ENCODE peak calls at places on chromosomes 2 and 18, in seven cellular contexts. U is neural progenitor cell, D is cardiac muscle cell, S is IMR-90, G is left lung, B is A549, L is HL-60. O is an unnamed sample.

GRCh38 chr2:157302492-157303099 is 23.0 kb downstream of the ERMN start:
- DNase-seq in U (peak; percentile 82), D (peak; percentile 80), S (peak; percentile 44), G (no peak), B (peak; percentile 44), L (peak; percentile 18), O (peak; percentile 16)

GRCh38 chr2:74942263-74942662 is 16.2 kb upstream of the POLE4 start:
- DNase-seq in U (no peak), D (no peak), S (no peak), G (no peak), B (no peak), L (no peak), O (no peak)

GRCh38 chr2:111116016-111116746 is 4.5 kb upstream of the BCL2L11 start:
- DNase-seq in U (no peak), D (no peak), S (no peak), G (no peak), B (no peak), L (no peak), O (no peak)

GRCh38 chr18:37322497-37323035 is 243.0 kb downstream of the CELF4 start:
- DNase-seq in U (peak; percentile 76), D (peak; percentile 79), S (peak; percentile 21), G (no peak), B (peak; percentile 19), L (no peak), O (no peak)

GRCh38 chr2:177489719-177490301 is 97.2 kb downstream of the AGPS start:
- DNase-seq in U (peak; percentile 52), D (peak; percentile 55), S (peak; percentile 49), G (no peak), B (peak; percentile 42), L (no peak), O (no peak)

GRCh38 chr2:61535449-61535848 is 2.7 kb downstream of the XPO1 start:
- DNase-seq in U (no peak), D (no peak), S (no peak), G (no peak), B (no peak), L (no peak), O (no peak)

GRCh38 chr18:3879836-3880120 is 429.8 kb downstream of the TGIF1 start:
- DNase-seq in U (no peak), D (no peak), S (no peak), G (no peak), B (no peak), L (no peak), O (no peak)

GRCh38 chr2:217489145-217489960 is 513.4 kb downstream of the TNS1 start:
- DNase-seq in U (peak; percentile 31), D (no peak), S (no peak), G (no peak), B (no peak), L (no peak), O (no peak)

GRCh38 chr2:133760366-133760765 is 192.1 kb upstream of the NCKAP5 start:
- DNase-seq in U (no peak), D (no peak), S (peak; percentile 95), G (no peak), B (no peak), L (no peak), O (peak; percentile 93)

GRCh38 chr2:188788621-188789020 is 185.6 kb upstream of the COL3A1 start:
- DNase-seq in U (no peak), D (no peak), S (peak; percentile 93), G (peak; percentile 51), B (peak; percentile 55), L (no peak), O (no peak)

GRCh38 chr2:60227014-60227413 is 326.4 kb downstream of the BCL11A start:
- DNase-seq in U (no peak), D (no peak), S (no peak), G (no peak), B (no peak), L (no peak), O (no peak)

GRCh38 chr2:72750977-72751639 is 74.7 kb downstream of the EXOC6B start:
- DNase-seq in U (no peak), D (peak; percentile 6), S (no peak), G (no peak), B (no peak), L (no peak), O (no peak)

GRCh38 chr2:63698825-63699548 is 110.2 kb downstream of the MDH1 start:
- DNase-seq in U (peak; percentile 63), D (peak; percentile 57), S (peak; percentile 79), G (peak; percentile 64), B (peak; percentile 93), L (no peak), O (peak; percentile 24)

GRCh38 chr2:72012886-72013574 is 134.6 kb downstream of the CYP26B1 start:
- DNase-seq in U (no peak), D (no peak), S (no peak), G (no peak), B (no peak), L (no peak), O (no peak)

GRCh38 chr2:96800061-96800761 is 15.9 kb upstream of the CNNM3 start:
- DNase-seq in U (no peak), D (no peak), S (no peak), G (no peak), B (no peak), L (no peak), O (no peak)

GRCh38 chr2:174681983-174682577 is 82.2 kb downstream of the CHRNA1 start:
- DNase-seq in U (peak; percentile 59), D (peak; percentile 55), S (no peak), G (peak; percentile 46), B (peak; percentile 25), L (no peak), O (no peak)

GRCh38 chr2:47310801-47311560 is 92.0 kb upstream of the MSH2 start:
- DNase-seq in U (peak; percentile 53), D (no peak), S (no peak), G (no peak), B (peak; percentile 54), L (peak; percentile 37), O (no peak)

GRCh38 chr2:47227532-47228166 is 72.5 kb upstream of the STPG4 start:
- DNase-seq in U (peak; percentile 49), D (no peak), S (no peak), G (no peak), B (no peak), L (no peak), O (no peak)

GRCh38 chr2:85355521-85355920 is 952 bp downstream of the ELMOD3 start:
- DNase-seq in U (no peak), D (no peak), S (no peak), G (no peak), B (no peak), L (no peak), O (no peak)

GRCh38 chr2:3738454-3738853 is 35.1 kb downstream of the DCDC2C start:
- DNase-seq in U (peak; percentile 72), D (peak; percentile 47), S (peak; percentile 54), G (no peak), B (peak; percentile 63), L (no peak), O (no peak)

GRCh38 chr18:10051877-10052631 is 138.2 kb downstream of the VAPA start:
- DNase-seq in U (no peak), D (no peak), S (peak; percentile 99), G (no peak), B (no peak), L (no peak), O (peak; percentile 91)

GRCh38 chr2:163919717-163920116 is 183.9 kb upstream of the FIGN start:
- DNase-seq in U (no peak), D (no peak), S (no peak), G (no peak), B (no peak), L (no peak), O (no peak)

GRCh38 chr18:48019557-48019956 is 89.1 kb upstream of the SMAD2 start:
- DNase-seq in U (no peak), D (no peak), S (no peak), G (peak; percentile 22), B (no peak), L (no peak), O (no peak)

GRCh38 chr18:13823707-13824395 is at the start of gene MC5R:
- DNase-seq in U (peak; percentile 88), D (peak; percentile 84), S (peak; percentile 25), G (peak; percentile 49), B (peak; percentile 21), L (peak; percentile 14), O (no peak)

GRCh38 chr18:58378980-58379379 is 249.9 kb downstream of the ALPK2 start:
- DNase-seq in U (no peak), D (no peak), S (no peak), G (no peak), B (no peak), L (no peak), O (no peak)

GRCh38 chr2:9001229-9001628 is 2.3 kb downstream of the MBOAT2 start:
- DNase-seq in U (no peak), D (no peak), S (peak; percentile 55), G (no peak), B (peak; percentile 71), L (no peak), O (no peak)

GRCh38 chr2:181281206-181281832 is 175.9 kb upstream of the ITGA4 start:
- DNase-seq in U (no peak), D (no peak), S (no peak), G (no peak), B (no peak), L (no peak), O (no peak)

GRCh38 chr2:186780701-186781316 is 68.2 kb downstream of the ZSWIM2 start:
- DNase-seq in U (peak; percentile 70), D (peak; percentile 51), S (peak; percentile 19), G (no peak), B (peak; percentile 63), L (no peak), O (no peak)
- TF ChIP-seq CTCF in U (peak; percentile 77), D (peak; percentile 20), S (peak; percentile 33), G (no peak), B (peak; percentile 30), L (no peak), O (no peak)

GRCh38 chr2:54100772-54101171 is 14.6 kb upstream of the ACYP2 start:
- DNase-seq in U (no peak), D (no peak), S (no peak), G (no peak), B (no peak), L (no peak), O (no peak)
- H3K4me3 ChIP-seq in U (no peak overlapping the region), D (no peak overlapping the region), S (no peak overlapping the region), G (no peak overlapping the region), B (no peak overlapping the region), L (no peak overlapping the region), O (no peak overlapping the region)

GRCh38 chr2:233386382-233387041 is 32.2 kb downstream of the DGKD start:
- DNase-seq in U (no peak), D (no peak), S (peak; percentile 51), G (no peak), B (peak; percentile 79), L (no peak), O (no peak)
- H3K27ac ChIP-seq in U (no peak overlapping the region), D (peak overlapping the region; percentile 88), S (peak overlapping the region; percentile 42), G (peak overlapping the region; percentile 89), B (peak overlapping the region; percentile 86), L (no peak overlapping the region), O (peak overlapping the region; percentile 87)

DNA sequence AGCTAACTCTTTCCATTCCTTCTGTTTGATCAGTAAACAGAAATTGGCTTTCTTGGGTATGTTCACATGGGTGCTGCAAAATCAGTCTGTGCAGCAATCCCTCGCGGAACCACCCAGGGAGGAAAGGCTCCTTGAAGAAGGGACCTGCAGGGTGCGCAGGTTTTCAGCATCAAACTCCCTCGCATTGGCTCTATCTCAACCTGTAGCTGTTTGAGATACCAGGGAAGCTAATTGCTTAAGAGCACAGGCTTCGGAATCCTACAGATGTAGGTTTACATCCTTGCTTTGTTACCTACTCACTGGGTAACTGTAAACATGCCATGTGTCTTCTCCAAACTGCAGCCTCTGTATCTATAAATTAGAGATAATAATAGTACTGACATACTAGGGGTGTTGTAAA is 43.2 kb downstream of the LAMA3 start:
- DNase-seq in U (no peak), D (no peak), S (no peak), G (no peak), B (no peak), L (no peak), O (no peak)
- TF ChIP-seq CTCF in U (no peak), D (no peak), S (no peak), G (no peak), B (no peak), L (no peak), O (no peak)